ENCODE peak calls at places on chromosomes 12 and 14, in five cellular contexts. E is kidney epithelial cell, X is IMR-90, F is PC-3, C is AG04450. U is an unnamed sample.

GRCh38 chr14:75340921-75341320 is 62.3 kb downstream of the FOS start:
- DNase-seq in E (no peak), X (no peak), F (no peak), C (no peak), U (no peak)

GRCh38 chr14:50605776-50606175 is 45.8 kb downstream of the ATL1 start:
- DNase-seq in E (no peak), X (peak; percentile 39), F (no peak), C (no peak), U (no peak)

GRCh38 chr12:11836282-11836963 is 186.9 kb downstream of the ETV6 start:
- DNase-seq in E (no peak), X (no peak), F (no peak), C (no peak), U (no peak)

GRCh38 chr12:2719405-2719804 is 75.4 kb upstream of the FKBP4 start:
- DNase-seq in E (no peak), X (no peak), F (no peak), C (no peak), U (no peak)

GRCh38 chr12:3627336-3627735 is 125.6 kb downstream of the CRACR2A start:
- DNase-seq in E (no peak), X (no peak), F (no peak), C (no peak), U (no peak)

GRCh38 chr12:7171854-7172253 is 17.6 kb upstream of the PEX5 start:
- DNase-seq in E (no peak), X (no peak), F (no peak), C (no peak), U (no peak)

GRCh38 chr12:29148958-29149690 is at the start of gene FAR2:
- DNase-seq in E (no peak), X (no peak), F (peak; percentile 69), C (no peak), U (no peak)

GRCh38 chr12:1984759-1985158 is 19.5 kb downstream of the DCP1B start:
- DNase-seq in E (no peak), X (no peak), F (no peak), C (no peak), U (no peak)

GRCh38 chr14:83816755-83817154 is 1713.2 kb upstream of the FLRT2 start:
- DNase-seq in E (no peak), X (peak; percentile 74), F (peak; percentile 64), C (no peak), U (peak; percentile 39)

GRCh38 chr12:46933947-46934346 is 108.2 kb upstream of the SLC38A4 start:
- DNase-seq in E (no peak), X (peak; percentile 77), F (peak; percentile 77), C (no peak), U (peak; percentile 66)

GRCh38 chr12:6860942-6861341 is 6.4 kb upstream of the TPI1 start:
- DNase-seq in E (no peak), X (no peak), F (no peak), C (no peak), U (no peak)

GRCh38 chr14:62692490-62693106 is 352.7 kb downstream of the KCNH5 start:
- DNase-seq in E (no peak), X (peak; percentile 51), F (no peak), C (no peak), U (no peak)

GRCh38 chr14:33755358-33755757 is 195.5 kb downstream of the EGLN3 start:
- DNase-seq in E (no peak), X (no peak), F (peak; percentile 60), C (no peak), U (no peak)

GRCh38 chr14:20436363-20436755 is 393 bp upstream of the KLHL33 start:
- DNase-seq in E (no peak), X (peak; percentile 75), F (no peak), C (no peak), U (no peak)

GRCh38 chr14:20440882-20441281 is 4.9 kb upstream of the KLHL33 start:
- DNase-seq in E (no peak), X (peak; percentile 11), F (no peak), C (no peak), U (no peak)

GRCh38 chr14:20438664-20439063 is 2.7 kb upstream of the KLHL33 start:
- DNase-seq in E (no peak), X (no peak), F (no peak), C (no peak), U (no peak)

GRCh38 chr14:20440465-20440864 is 4.5 kb upstream of the KLHL33 start:
- DNase-seq in E (no peak), X (no peak), F (no peak), C (no peak), U (no peak)

DNA sequence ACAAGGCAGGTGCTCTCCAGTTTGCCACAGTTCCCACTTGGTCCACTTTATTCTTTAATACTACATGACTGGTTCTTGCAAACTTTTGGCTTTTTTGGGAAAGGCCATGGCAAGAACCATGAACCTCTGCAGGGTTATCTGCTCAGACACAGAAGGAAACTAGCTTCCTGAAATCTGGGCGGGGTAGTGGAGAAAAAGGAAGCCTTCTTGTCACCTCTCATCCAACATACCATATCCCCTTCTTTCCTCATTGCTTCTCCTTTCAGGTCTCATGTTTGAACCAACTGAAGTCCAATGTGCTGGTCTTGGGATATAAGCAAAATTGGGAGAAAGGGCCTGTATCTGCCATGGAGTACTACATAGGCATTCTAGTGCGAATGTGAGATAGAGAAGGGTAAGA is 5.5 kb upstream of the KLHL33 start:
- DNase-seq in E (no peak), X (no peak), F (no peak), C (no peak), U (no peak)
- H3K4me3 ChIP-seq in E (no peak overlapping the region), X (no peak overlapping the region), F (no peak overlapping the region), C (no peak overlapping the region), U (no peak overlapping the region)

GRCh38 chr12:30756074-30756473 is 1.3 kb upstream of the CAPRIN2 start:
- DNase-seq in E (no peak), X (no peak), F (no peak), C (no peak), U (no peak)
- TF ChIP-seq CTCF in E (no peak), X (no peak), F (no peak), C (no peak), U (no peak)

GRCh38 chr12:49674318-49674985 is 32.8 kb downstream of the FMNL3 start:
- DNase-seq in E (no peak), X (peak; percentile 41), F (no peak), C (no peak), U (no peak)

GRCh38 chr12:49667319-49668090 is 39.7 kb downstream of the FMNL3 start:
- DNase-seq in E (no peak), X (peak; percentile 73), F (no peak), C (no peak), U (no peak)

GRCh38 chr12:49673446-49674317 is 33.5 kb downstream of the FMNL3 start:
- DNase-seq in E (peak; percentile 47), X (peak; percentile 94), F (no peak), C (peak; percentile 88), U (peak; percentile 76)

GRCh38 chr12:49672351-49673181 is 34.6 kb downstream of the FMNL3 start:
- DNase-seq in E (no peak), X (no peak), F (no peak), C (no peak), U (no peak)

GRCh38 chr12:49671051-49671765 is 36.0 kb downstream of the FMNL3 start:
- DNase-seq in E (no peak), X (no peak), F (no peak), C (no peak), U (no peak)
- H3K4me3 ChIP-seq in E (no peak overlapping the region), X (no peak overlapping the region), F (no peak overlapping the region), C (no peak overlapping the region), U (no peak overlapping the region)

GRCh38 chr14:52553002-52553670 is 500 bp downstream of the GPR137C start:
- DNase-seq in E (no peak), X (no peak), F (peak; percentile 28), C (no peak), U (no peak)

GRCh38 chr14:52551205-52551604 is 1.1 kb downstream of the TXNDC16 start:
- DNase-seq in E (no peak), X (no peak), F (no peak), C (no peak), U (no peak)

GRCh38 chr14:52550661-52551060 is 1.6 kb downstream of the TXNDC16 start:
- DNase-seq in E (no peak), X (no peak), F (no peak), C (no peak), U (no peak)

GRCh38 chr14:52552063-52552988 is at the start of the genes GPR137C and TXNDC16:
- DNase-seq in E (peak; percentile 97), X (peak; percentile 99), F (peak; percentile 100), C (peak; percentile 98), U (peak; percentile 98)

DNA sequence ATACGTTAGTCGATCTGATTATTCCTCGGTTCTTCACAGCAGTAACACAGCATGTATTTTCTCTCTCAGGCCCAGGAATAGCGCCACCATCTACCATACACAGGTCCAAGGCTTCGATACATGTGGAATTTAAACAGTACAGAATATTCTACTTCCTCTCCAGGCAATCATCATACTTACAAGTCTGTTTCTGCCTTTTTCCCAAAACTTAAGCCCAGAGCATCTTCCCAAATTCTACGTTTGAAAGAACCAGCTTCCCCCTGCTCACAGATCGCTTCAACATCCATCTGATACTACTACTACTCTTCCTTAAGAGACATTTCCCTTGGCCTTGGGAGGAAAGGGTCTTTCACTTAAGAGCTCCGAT is 626 bp downstream of the TXNDC16 start:
- DNase-seq in E (no peak), X (peak; percentile 39), F (peak; percentile 48), C (no peak), U (peak; percentile 6)
- TF ChIP-seq CTCF in E (peak; percentile 50), X (peak; percentile 32), F (peak; percentile 68), C (peak; percentile 53), U (peak; percentile 37)

U was measured in HFF-Myc.